ENCODE peak calls at places on chromosomes 7 and 10, in four cellular contexts. T is K562, O is HL-60, E is GM12878. V is an unnamed sample.

GRCh38 chr10:6871128-6871527 is 291.1 kb upstream of the PRKCQ start:
- DNase-seq in E (no peak), O (no peak), T (no peak), V (no peak)

GRCh38 chr10:63627881-63628296 is 106.7 kb downstream of the REEP3 start:
- DNase-seq in E (no peak), O (peak), T (no peak), V (no peak)

GRCh38 chr10:30059209-30060107 is at the start of gene JCAD:
- DNase-seq in T (peak), O (peak), E (no peak), V (peak)

GRCh38 chr7:52463341-52463740 is 572.1 kb upstream of the POM121L12 start:
- DNase-seq in O (no peak), E (no peak), T (no peak), V (no peak)

GRCh38 chr10:74585231-74586087 is 240.9 kb upstream of the KAT6B start:
- DNase-seq in E (peak), T (no peak), O (no peak), V (no peak)

GRCh38 chr7:37027104-37027503 is 302.8 kb upstream of the AOAH start:
- DNase-seq in E (no peak), O (no peak), T (no peak), V (no peak)

GRCh38 chr10:64795847-64796246 is 1274.6 kb downstream of the REEP3 start:
- DNase-seq in T (no peak), O (no peak), E (no peak), V (no peak)

GRCh38 chr7:19815546-19815945 is 42.1 kb upstream of the TMEM196 start:
- DNase-seq in O (no peak), E (no peak), T (no peak), V (no peak)

GRCh38 chr7:47460251-47460989 is 121.5 kb downstream of the TNS3 start:
- DNase-seq in E (no peak), O (no peak), T (no peak), V (no peak)

GRCh38 chr10:132630666-132631347 is 93.2 kb downstream of the INPP5A start:
- DNase-seq in T (no peak), E (no peak), O (no peak), V (no peak)

GRCh38 chr10:58576736-58577366 is 64.2 kb downstream of the BICC1 start:
- DNase-seq in E (no peak), T (no peak), O (no peak), V (no peak)

GRCh38 chr7:930975-931758 is 23.3 kb downstream of the ADAP1 start:
- DNase-seq in E (no peak), O (peak), T (no peak), V (no peak)

DNA sequence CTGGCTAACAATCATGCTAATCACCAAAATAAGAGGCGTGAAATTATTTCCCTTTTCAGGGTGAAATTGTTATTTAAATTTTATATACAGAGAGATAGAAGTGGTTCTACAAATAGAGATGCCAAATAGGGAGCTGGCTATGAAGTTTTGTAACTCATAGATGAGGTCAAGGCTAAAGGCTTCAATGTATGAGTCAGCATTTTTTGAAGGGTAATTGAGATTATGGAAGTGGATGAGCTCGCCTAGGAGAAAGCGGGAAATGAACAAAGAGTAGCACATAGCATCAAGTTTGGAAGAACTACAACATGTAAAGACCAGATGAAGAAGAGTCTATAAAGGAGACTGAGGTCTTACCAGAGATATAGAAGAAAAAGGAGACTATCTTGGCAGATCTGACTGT is 838.1 kb downstream of the DNAJB9 start:
- DNase-seq in T (no peak), O (no peak), E (no peak), V (no peak)
- TF ChIP-seq SPI1 in T (no peak), O (no peak), E (no peak), V (no peak)

GRCh38 chr10:43393606-43394360 is 15.2 kb downstream of the HNRNPF start:
- DNase-seq in T (peak), E (no peak), O (peak), V (no peak)
- TF ChIP-seq SPI1 in T (peak), E (peak), O (peak), V (peak)

DNA sequence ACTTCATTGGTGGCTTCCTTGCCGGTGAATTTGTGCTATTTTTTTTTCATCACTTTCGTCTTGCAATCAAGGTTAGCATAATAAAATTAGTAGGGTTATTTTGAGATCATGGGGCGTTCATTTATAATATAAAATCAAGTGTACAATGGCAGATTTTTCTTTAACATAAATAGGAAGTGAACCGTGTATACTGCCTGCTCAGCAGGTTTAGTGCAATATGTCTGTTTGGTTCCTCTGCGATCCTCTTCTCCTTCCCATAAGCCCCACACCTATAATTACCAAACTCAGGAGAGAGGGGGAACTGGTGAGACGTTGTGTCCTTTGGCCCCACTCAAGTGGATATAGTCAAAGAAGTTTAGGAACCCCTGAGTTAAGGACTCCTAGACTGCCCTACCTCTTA is 41.7 kb downstream of the PYROXD2 start:
- DNase-seq in O (no peak), T (no peak), E (no peak), V (no peak)
- TF ChIP-seq SPI1 in O (no peak), T (no peak), E (no peak), V (no peak)

DNA sequence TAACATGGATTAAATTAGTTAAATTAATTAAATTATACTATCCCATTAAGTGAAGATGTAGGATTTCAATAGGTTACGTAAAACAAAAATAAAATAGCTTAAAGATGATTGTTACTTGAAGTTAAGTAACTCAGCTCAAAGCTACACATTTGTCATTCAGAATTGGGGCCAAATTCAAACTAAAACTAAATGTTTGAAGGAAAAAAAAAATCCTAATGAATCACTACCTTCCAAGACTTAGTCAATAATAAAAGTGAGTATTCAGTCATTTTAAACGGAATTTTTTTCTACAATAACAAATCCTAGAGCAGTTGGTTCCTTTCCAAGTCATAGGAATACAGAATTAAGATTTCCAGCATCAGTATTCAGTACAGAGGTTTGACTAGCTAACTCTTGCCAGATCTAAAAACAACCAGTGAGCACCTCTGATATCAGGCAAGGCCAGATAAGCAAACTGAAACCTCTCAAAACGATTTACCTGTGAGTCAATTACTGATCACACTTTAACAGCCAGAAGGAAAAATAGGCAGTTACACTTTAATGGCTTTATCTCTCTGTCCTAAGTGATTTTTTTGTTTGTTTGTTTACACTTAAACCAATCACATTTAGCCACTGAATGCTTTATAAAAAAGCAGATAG is 669.8 kb upstream of the ANKRD30A start:
- DNase-seq in O (no peak), E (no peak), T (no peak), V (no peak)
- TF ChIP-seq SPI1 in O (no peak), E (no peak), T (no peak), V (no peak)

GRCh38 chr7:101104799-101105198 is 19.5 kb downstream of the TRIM56 start:
- DNase-seq in E (no peak), O (no peak), T (no peak), V (no peak)
- TF ChIP-seq SPI1 in E (no peak), O (no peak), T (no peak), V (no peak)

GRCh38 chr7:36021367-36021766 is 131.7 kb upstream of the EEPD1 start:
- DNase-seq in T (peak), E (no peak), O (no peak), V (no peak)
- TF ChIP-seq SPI1 in T (no peak), E (no peak), O (no peak), V (no peak)

GRCh38 chr7:75776295-75776971 is 4.4 kb upstream of the CCL26 start:
- DNase-seq in O (peak), T (no peak), E (peak), V (no peak)
- TF ChIP-seq SPI1 in O (no peak), T (no peak), E (no peak), V (no peak)

DNA sequence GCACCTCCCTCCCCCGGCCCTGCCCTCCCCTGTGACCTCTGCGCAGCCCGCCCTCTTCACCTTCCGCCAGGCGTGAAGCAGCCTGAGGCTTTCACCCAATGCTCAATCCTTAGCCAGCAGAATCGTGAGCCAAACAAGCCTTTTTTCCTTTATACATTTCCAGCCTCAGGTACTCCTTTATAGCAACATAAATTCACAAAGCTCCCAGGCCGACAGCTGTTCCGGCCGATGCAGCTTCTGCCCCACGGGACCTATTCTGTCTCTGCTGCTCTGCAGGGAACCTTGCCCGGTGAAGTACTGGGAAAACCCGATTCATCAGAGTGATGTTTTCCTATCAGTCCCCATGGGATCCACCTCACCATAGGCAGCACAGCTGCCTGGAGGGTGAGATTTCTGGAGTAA is 87.4 kb downstream of the CHST15 start:
- DNase-seq in O (no peak), E (no peak), T (no peak), V (no peak)
- TF ChIP-seq SPI1 in O (no peak), E (no peak), T (no peak), V (no peak)

DNA sequence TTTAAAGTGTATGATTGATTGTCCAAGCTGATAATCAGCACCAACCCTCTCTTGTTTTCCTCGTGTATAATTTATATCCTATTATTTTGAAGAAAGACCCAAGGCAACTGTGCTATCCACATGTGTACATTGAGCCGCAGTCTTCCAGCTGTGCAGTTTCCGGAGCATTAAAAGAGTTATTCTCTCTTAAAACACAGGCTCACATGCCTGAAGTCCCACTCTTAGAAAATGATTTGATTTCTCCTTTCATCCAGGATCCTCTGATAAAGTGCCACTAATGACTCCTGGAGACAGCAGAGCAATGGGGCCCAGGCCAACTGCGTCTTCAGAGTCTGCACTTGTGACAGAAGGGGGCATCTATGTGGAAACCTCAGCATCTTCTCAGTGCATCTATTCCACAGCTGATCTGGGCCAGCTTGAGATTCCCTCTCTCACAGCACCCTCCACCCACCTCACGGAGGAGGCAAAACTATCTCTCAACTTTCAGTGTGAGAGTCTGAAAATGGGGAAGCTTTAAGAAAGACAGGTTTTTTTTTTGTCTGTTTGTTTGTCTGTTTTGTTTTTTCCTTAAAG is 482.1 kb upstream of the AKR1E2 start:
- DNase-seq in O (no peak), T (no peak), E (no peak), V (no peak)
- TF ChIP-seq SPI1 in O (no peak), T (no peak), E (no peak), V (no peak)

GRCh38 chr10:102437515-102437914 is 5.1 kb upstream of the CUEDC2 start:
- DNase-seq in E (no peak), T (no peak), O (no peak), V (no peak)
- TF ChIP-seq SPI1 in E (no peak), T (no peak), O (no peak), V (no peak)

V was measured in GM12891.